ENCODE peak calls at places on chromosomes 11 and 22, in eight cellular contexts. V is body of pancreas; O is SJSA1; A is fibroblast of pulmonary artery; U is CD4-positive, CD25-positive, alpha-beta regulatory T cell; E is pancreas; M is tibial artery; Z is testis. D is an unnamed sample.

GRCh38 chr22:44931077-44931540 is 78.7 kb downstream of the PHF21B start:
- DNase-seq in V (peak; percentile 18), O (no peak), A (peak; percentile 8), U (no peak), E (no peak), M (no peak), Z (peak; percentile 88), D (no peak)

GRCh38 chr11:8003187-8003586 is 16.1 kb downstream of the EIF3F start:
- DNase-seq in V (no peak), O (no peak), A (no peak), U (no peak), E (no peak), M (no peak), Z (no peak), D (no peak)

GRCh38 chr11:77071671-77072605 is 5.2 kb downstream of the CAPN5 start:
- DNase-seq in V (no peak), O (no peak), A (no peak), U (no peak), E (no peak), M (peak; percentile 59), Z (no peak), D (no peak)

GRCh38 chr11:34490304-34490703 is 23.3 kb downstream of the ELF5 start:
- DNase-seq in V (no peak), O (no peak), A (no peak), U (no peak), E (no peak), M (no peak), Z (no peak), D (no peak)

GRCh38 chr22:29470159-29470855 is 9.7 kb upstream of the NEFH start:
- DNase-seq in V (peak; percentile 63), O (no peak), A (peak; percentile 44), U (peak; percentile 78), E (peak; percentile 75), M (no peak), Z (peak; percentile 73), D (no peak)

GRCh38 chr22:43917523-43917922 is 6.1 kb upstream of the PNPLA3 start:
- DNase-seq in V (no peak), O (no peak), A (no peak), U (no peak), E (no peak), M (no peak), Z (no peak), D (no peak)

GRCh38 chr22:48185071-48185470 is 1422.6 kb downstream of the TBC1D22A start:
- DNase-seq in V (no peak), O (peak; percentile 37), A (no peak), U (no peak), E (no peak), M (no peak), Z (no peak), D (no peak)

GRCh38 chr11:100808904-100809491 is 121.9 kb downstream of the ARHGAP42 start:
- DNase-seq in V (no peak), O (no peak), A (peak; percentile 86), U (no peak), E (no peak), M (no peak), Z (no peak), D (no peak)

GRCh38 chr11:115117931-115118479 is 386.2 kb downstream of the CADM1 start:
- DNase-seq in V (no peak), O (no peak), A (no peak), U (no peak), E (no peak), M (no peak), Z (no peak), D (no peak)

DNA sequence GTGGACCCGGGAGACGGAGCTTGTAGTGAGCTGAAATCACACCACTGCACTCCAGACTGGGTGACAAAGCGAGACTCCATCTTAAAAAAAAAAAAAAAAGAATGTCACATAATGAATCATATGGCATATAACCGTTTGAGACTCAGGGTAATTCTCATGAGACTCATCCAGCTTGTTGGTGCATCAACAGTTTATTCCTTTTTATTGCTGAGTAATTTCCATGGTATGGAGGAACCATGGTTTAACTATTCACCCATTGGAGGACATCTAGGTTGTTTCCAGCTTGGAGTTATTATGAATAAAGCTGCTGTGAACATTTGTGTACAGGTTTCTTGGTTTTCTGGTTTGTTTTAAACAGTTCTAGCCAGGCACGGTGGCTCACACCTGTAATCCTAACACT is 25.3 kb downstream of the PPARA start:
- DNase-seq in V (no peak), O (no peak), A (no peak), U (no peak), E (no peak), M (no peak), Z (no peak), D (no peak)
- H3K4me3 ChIP-seq in V (no peak overlapping the region), O (no peak overlapping the region), A (no peak overlapping the region), U (no peak overlapping the region), E (no peak overlapping the region), M (no peak overlapping the region), Z (no peak overlapping the region), D (no peak overlapping the region)

GRCh38 chr22:31344369-31345330 is 1.5 kb downstream of the PATZ1 start:
- DNase-seq in V (peak; percentile 70), O (no peak), A (peak; percentile 55), U (peak; percentile 47), E (peak; percentile 87), M (peak; percentile 71), Z (peak; percentile 67), D (no peak)

GRCh38 chr22:31343235-31344191 is 2.6 kb downstream of the PATZ1 start:
- DNase-seq in V (peak; percentile 93), O (no peak), A (peak; percentile 34), U (peak; percentile 20), E (peak; percentile 96), M (peak; percentile 77), Z (peak; percentile 29), D (no peak)

GRCh38 chr22:31340765-31341247 is 5.3 kb downstream of the PATZ1 start:
- DNase-seq in V (no peak), O (no peak), A (no peak), U (no peak), E (no peak), M (no peak), Z (no peak), D (no peak)

GRCh38 chr22:31341386-31342088 is 4.6 kb downstream of the PATZ1 start:
- DNase-seq in V (no peak), O (no peak), A (no peak), U (no peak), E (peak; percentile 59), M (no peak), Z (no peak), D (no peak)

DNA sequence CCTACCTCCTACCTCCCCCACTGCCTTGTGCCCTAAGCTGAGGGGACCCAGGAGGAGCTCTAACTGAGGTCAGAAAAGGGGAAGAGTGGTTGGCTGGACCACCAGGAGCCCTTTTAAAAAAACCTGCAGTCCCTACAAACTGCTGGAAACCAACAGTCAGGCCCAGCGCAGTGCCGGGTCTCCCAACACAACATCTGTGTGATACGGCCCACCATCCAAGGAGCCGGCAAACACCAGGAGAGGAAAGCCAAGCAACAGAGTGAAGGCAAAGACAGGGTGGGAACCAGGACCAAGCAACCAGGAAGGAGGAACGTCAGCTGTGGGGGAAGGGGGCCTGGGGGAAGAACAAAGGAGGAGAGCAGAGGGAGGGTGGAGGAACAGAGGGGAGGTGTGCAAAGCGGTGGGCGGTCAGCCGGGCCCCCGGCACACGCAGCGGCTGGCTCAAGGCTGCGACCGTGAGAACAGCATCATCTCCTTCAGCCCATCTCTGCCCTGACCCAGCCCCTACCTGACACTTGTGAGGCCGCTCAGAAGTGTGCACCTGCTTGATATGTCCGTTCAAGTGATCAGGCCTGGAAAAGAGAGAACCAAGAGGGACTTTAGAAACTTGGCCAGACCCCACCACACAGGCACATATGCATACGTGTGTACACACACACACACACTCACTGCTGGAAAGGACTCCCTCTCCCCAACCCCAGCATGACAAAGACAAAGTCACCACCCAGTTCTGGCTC is 3.6 kb downstream of the PATZ1 start:
- DNase-seq in V (no peak), O (no peak), A (no peak), U (no peak), E (peak; percentile 44), M (no peak), Z (no peak), D (no peak)
- H3K4me3 ChIP-seq in V (no peak overlapping the region), O (no peak overlapping the region), A (no peak overlapping the region), U (peak overlapping the region; percentile 6), E (peak overlapping the region; percentile 65), M (peak overlapping the region; percentile 24), Z (no peak overlapping the region), D (peak overlapping the region; percentile 77)

GRCh38 chr22:27136596-27136995 is 479.2 kb downstream of the MIAT start:
- DNase-seq in V (no peak), O (no peak), A (no peak), U (no peak), E (no peak), M (no peak), Z (no peak), D (no peak)

GRCh38 chr22:27139935-27140493 is 482.6 kb downstream of the MIAT start:
- DNase-seq in V (peak; percentile 28), O (peak; percentile 82), A (peak; percentile 88), U (no peak), E (no peak), M (no peak), Z (no peak), D (no peak)

GRCh38 chr22:27135582-27135981 is 478.2 kb downstream of the MIAT start:
- DNase-seq in V (no peak), O (peak; percentile 72), A (peak; percentile 75), U (no peak), E (no peak), M (no peak), Z (no peak), D (no peak)

GRCh38 chr22:27138471-27138870 is 481.1 kb downstream of the MIAT start:
- DNase-seq in V (no peak), O (no peak), A (no peak), U (no peak), E (no peak), M (no peak), Z (no peak), D (no peak)

DNA sequence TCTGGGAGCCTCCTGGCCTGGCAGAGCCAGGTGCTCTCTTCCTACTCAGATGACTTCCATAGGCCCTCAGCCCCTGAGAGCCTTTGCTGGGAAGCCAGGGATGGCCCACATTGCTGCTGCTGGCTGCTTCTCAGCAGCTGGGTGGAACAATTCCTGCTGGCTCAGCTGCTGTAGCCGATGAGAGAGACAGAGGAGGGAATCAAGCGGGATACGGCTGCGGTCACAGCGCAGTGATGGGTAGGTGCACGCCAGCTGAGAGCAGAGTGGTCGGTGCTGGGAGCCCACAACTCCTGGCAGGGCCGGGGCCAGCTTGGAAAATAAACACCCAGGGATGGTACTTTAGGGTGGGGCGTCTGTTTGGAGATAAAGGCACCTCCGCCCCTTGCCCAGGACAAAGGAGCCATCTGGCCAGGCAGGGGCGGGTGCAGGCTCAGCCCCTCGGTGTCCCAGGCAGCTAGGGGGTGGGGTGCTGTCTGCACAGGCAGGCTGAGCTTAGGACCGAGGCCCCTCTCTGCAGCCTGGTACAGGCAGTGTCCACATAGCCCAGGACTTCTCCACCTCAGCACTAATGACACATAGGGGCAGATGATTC is 480.5 kb downstream of the MIAT start:
- DNase-seq in V (no peak), O (no peak), A (no peak), U (no peak), E (no peak), M (no peak), Z (peak; percentile 47), D (no peak)
- H3K4me3 ChIP-seq in V (no peak overlapping the region), O (no peak overlapping the region), A (no peak overlapping the region), U (no peak overlapping the region), E (no peak overlapping the region), M (no peak overlapping the region), Z (no peak overlapping the region), D (no peak overlapping the region)

GRCh38 chr22:49400136-49400865 is 427.4 kb downstream of the BRD1 start:
- DNase-seq in V (no peak), O (no peak), A (no peak), U (no peak), E (no peak), M (no peak), Z (no peak), D (no peak)
- H3K4me3 ChIP-seq in V (no peak overlapping the region), O (no peak overlapping the region), A (no peak overlapping the region), U (no peak overlapping the region), E (no peak overlapping the region), M (no peak overlapping the region), Z (no peak overlapping the region), D (no peak overlapping the region)